ENCODE peak calls at places on chromosome X, in five cellular contexts. W is nephron progenitor cell, Q is A549, S is AG04449, H is activated B cell treated with CpG ODN at 0.5 μM for 24 hours. Z is an unnamed sample.

GRCh38 chrX:14361430-14361829 is 167.9 kb upstream of the GLRA2 start:
- DNase-seq in W (no peak), Q (no peak), S (no peak), H (no peak), Z (no peak)

GRCh38 chrX:8841911-8842310 is 40.7 kb upstream of the FAM9A start:
- DNase-seq in W (no peak), Q (no peak), S (no peak), H (no peak), Z (no peak)

GRCh38 chrX:49840679-49841078 is 11.6 kb downstream of the PAGE4 start:
- DNase-seq in W (peak; percentile 80), Q (peak; percentile 19), S (no peak), H (no peak), Z (no peak)

GRCh38 chrX:10514891-10515290 is 105.5 kb downstream of the MID1 start:
- DNase-seq in W (no peak), Q (no peak), S (no peak), H (no peak), Z (no peak)

GRCh38 chrX:38232287-38232686 is 11.6 kb upstream of the SRPX start:
- DNase-seq in W (no peak), Q (no peak), S (no peak), H (no peak), Z (no peak)

GRCh38 chrX:124098089-124098488 is 136.6 kb downstream of the STAG2 start:
- DNase-seq in W (no peak), Q (no peak), S (no peak), H (no peak), Z (no peak)

GRCh38 chrX:10108288-10108687 is 48.5 kb upstream of the CLCN4 start:
- DNase-seq in W (no peak), Q (no peak), S (no peak), H (no peak), Z (no peak)

GRCh38 chrX:43813898-43814297 is 68.4 kb downstream of the MAOB start:
- DNase-seq in W (peak; percentile 12), Q (no peak), S (no peak), H (no peak), Z (no peak)

GRCh38 chrX:149512225-149512885 is 7.2 kb upstream of the IDS start:
- DNase-seq in W (peak; percentile 49), Q (peak; percentile 46), S (no peak), H (no peak), Z (no peak)

GRCh38 chrX:69060631-69061408 is 104.4 kb downstream of the PJA1 start:
- DNase-seq in W (peak; percentile 43), Q (no peak), S (no peak), H (no peak), Z (peak; percentile 49)

GRCh38 chrX:47138171-47138570 is 6.3 kb downstream of the NDUFB11 start:
- DNase-seq in W (no peak), Q (no peak), S (no peak), H (no peak), Z (no peak)

GRCh38 chrX:38138900-38139299 is 81.8 kb downstream of the SRPX start:
- DNase-seq in W (no peak), Q (no peak), S (no peak), H (no peak), Z (no peak)

GRCh38 chrX:40887476-40887875 is 152.1 kb upstream of the MED14 start:
- DNase-seq in W (no peak), Q (no peak), S (no peak), H (no peak), Z (no peak)

GRCh38 chrX:148271263-148271662 is 229.2 kb upstream of the AFF2 start:
- DNase-seq in W (no peak), Q (no peak), S (no peak), H (no peak), Z (no peak)

GRCh38 chrX:48470110-48470832 is at the start of gene SLC38A5:
- DNase-seq in W (no peak), Q (no peak), S (no peak), H (no peak), Z (no peak)

GRCh38 chrX:20954014-20954413 is 420.2 kb upstream of the CNKSR2 start:
- DNase-seq in W (no peak), Q (no peak), S (no peak), H (no peak), Z (no peak)

GRCh38 chrX:39854772-39855747 is 242.7 kb downstream of the BCOR start:
- DNase-seq in W (no peak), Q (no peak), S (no peak), H (peak; percentile 28), Z (no peak)

GRCh38 chrX:101398694-101399093 is 7.9 kb downstream of the RPL36A start:
- DNase-seq in W (no peak), Q (no peak), S (no peak), H (no peak), Z (no peak)

GRCh38 chrX:7146026-7146702 is 1.3 kb upstream of the STS start:
- DNase-seq in W (no peak), Q (no peak), S (no peak), H (no peak), Z (no peak)

GRCh38 chrX:129875669-129876068 is 30.3 kb upstream of the UTP14A start:
- DNase-seq in W (no peak), Q (no peak), S (peak; percentile 19), H (no peak), Z (no peak)

GRCh38 chrX:95218964-95219363 is 1465.7 kb upstream of the DIAPH2 start:
- DNase-seq in W (no peak), Q (no peak), S (no peak), H (no peak), Z (no peak)

DNA sequence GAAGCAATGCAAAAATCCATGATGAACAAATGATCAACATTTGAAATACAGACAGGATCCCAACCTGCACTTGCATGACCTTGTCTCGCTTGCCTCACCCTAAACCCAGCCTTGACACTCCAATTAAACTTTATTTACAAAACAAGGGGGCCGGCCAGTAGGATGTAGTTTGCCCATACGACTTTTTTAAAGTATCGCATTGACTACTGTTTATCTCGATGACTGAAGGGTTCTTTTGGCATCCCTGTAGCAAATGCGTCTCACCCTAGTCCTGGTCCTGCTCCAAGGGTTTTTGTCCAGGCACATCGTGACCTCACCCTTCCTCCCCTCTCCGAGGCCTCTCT is 430 bp upstream of the SLC25A5 start:
- DNase-seq in W (no peak), Q (no peak), S (no peak), H (no peak), Z (no peak)
- TF ChIP-seq CTCF in W (no peak), Q (no peak), S (no peak), H (no peak), Z (no peak)

GRCh38 chrX:78116365-78116764 is 12.3 kb downstream of the PGK1 start:
- DNase-seq in W (no peak), Q (no peak), S (no peak), H (no peak), Z (no peak)

GRCh38 chrX:78118628-78119027 is 14.6 kb downstream of the PGK1 start:
- DNase-seq in W (no peak), Q (no peak), S (no peak), H (no peak), Z (no peak)

GRCh38 chrX:78123190-78123589 is 16.3 kb downstream of the TAF9B start:
- DNase-seq in W (no peak), Q (no peak), S (no peak), H (no peak), Z (no peak)

GRCh38 chrX:78124304-78124703 is 15.1 kb downstream of the TAF9B start:
- DNase-seq in W (no peak), Q (no peak), S (no peak), H (no peak), Z (no peak)

GRCh38 chrX:78119521-78120227 is 15.6 kb downstream of the PGK1 start:
- DNase-seq in W (no peak), Q (no peak), S (no peak), H (no peak), Z (no peak)
- TF ChIP-seq CTCF in W (no peak), Q (peak; percentile 36), S (no peak), H (no peak), Z (peak; percentile 47)

DNA sequence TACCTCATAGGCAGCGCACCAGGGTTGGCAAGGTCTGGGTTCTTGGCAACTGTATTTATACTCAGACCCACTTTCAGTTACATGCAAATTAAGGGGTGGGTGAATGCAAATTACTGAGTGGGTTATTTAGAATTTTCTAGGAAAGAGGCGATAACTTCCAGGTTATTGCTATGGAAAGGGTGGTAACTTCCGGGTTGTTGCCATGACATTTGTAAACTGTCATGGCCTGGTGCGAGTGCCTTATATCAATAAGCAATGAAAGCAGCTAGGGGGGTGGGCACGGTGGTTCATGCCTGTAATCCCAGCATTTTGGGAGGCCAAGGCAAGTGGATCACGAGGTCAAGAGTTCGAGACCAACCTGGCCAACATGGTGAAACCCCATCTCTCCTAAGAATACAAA is 57.5 kb upstream of the SLC7A3 start:
- DNase-seq in W (no peak), Q (no peak), S (no peak), H (no peak), Z (no peak)
- TF ChIP-seq CTCF in W (no peak), Q (no peak), S (no peak), H (no peak), Z (no peak)

GRCh38 chrX:57528670-57529255 is 63.0 kb upstream of the ZXDB start:
- DNase-seq in W (no peak), Q (no peak), S (no peak), H (no peak), Z (no peak)
- TF ChIP-seq CTCF in W (no peak), Q (peak; percentile 25), S (no peak), H (no peak), Z (peak; percentile 49)

DNA sequence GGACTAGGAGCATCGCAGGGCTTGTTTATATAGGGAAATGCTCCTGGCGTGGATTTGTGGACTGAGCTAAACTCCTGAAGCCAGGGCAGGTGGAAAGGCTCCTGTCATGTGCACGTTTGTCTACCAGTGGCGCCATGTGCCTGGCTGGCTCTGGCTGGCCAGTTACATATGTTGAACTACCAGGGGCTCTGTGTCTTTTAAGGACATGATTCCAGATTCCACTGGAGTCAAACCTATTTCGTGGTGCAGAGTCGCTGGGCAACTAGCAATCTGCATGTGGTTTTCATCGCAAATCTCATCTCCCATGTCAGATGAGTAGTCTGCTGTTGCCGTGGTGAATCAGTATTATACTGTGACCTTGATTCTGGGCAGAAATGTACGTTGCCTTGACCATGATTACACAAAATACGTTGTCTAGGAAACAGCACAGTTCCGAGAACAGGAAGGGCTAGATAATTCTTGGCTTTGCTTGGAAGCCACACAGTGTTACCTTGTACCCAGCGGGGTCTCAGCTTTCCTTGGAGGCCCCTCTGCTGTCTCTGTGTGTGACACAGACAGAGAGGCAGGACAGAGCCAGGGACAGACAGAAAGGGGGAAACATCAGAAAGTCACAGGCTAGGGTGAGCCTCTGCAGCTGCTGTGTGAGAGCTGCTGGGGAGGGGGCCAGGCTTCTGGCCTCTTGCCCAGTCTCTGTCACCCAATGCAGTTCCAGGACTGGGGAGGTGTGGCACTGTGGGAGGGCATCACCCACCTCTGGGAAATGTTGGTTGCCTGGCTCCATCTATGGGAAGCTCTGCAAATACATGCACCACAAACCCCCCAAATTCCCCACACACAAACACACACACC is 19.2 kb downstream of the PNMA6E start:
- DNase-seq in W (peak; percentile 36), Q (peak; percentile 19), S (peak; percentile 62), H (no peak), Z (no peak)
- TF ChIP-seq CTCF in W (no peak), Q (no peak), S (peak; percentile 11), H (no peak), Z (no peak)

Z was measured in type B pancreatic cell.